ENCODE peak calls at places on chromosome 21, in eight cellular contexts. K, B, Q, P, A, E, J and S are unnamed samples.

GRCh38 chr21:32994305-32994704 is 31.4 kb upstream of the OLIG2 start:
- DNase-seq in K (no peak), B (no peak), Q (peak), P (no peak), A (no peak), E (peak), J (peak), S (peak)

GRCh38 chr21:38965241-38965640 is 159.5 kb downstream of the ETS2 start:
- DNase-seq in K (no peak), B (no peak), Q (no peak), P (no peak), A (no peak), E (peak), J (no peak), S (peak)

GRCh38 chr21:34072145-34073031 is 990 bp upstream of the MRPS6 start:
- DNase-seq in K (no peak), B (peak), Q (no peak), P (no peak), A (no peak), E (peak), J (no peak), S (no peak)

GRCh38 chr21:43658769-43659135 is 536 bp downstream of the HSF2BP start:
- DNase-seq in K (no peak), B (peak), Q (no peak), P (no peak), A (no peak), E (no peak), J (no peak), S (no peak)

GRCh38 chr21:20639026-20639425 is 359.2 kb upstream of the NCAM2 start:
- DNase-seq in K (no peak), B (no peak), Q (peak), P (no peak), A (no peak), E (no peak), J (no peak), S (peak)

GRCh38 chr21:42495765-42496119 is 282 bp downstream of the RSPH1 start:
- DNase-seq in K (peak), B (no peak), Q (peak), P (peak), A (no peak), E (no peak), J (peak), S (no peak)

GRCh38 chr21:15211491-15212133 is 146.8 kb upstream of the NRIP1 start:
- DNase-seq in K (no peak), B (no peak), Q (no peak), P (no peak), A (no peak), E (no peak), J (no peak), S (peak)

GRCh38 chr21:30984897-30985296 is 53.4 kb downstream of the KRTAP19-8 start:
- DNase-seq in K (no peak), B (no peak), Q (no peak), P (no peak), A (no peak), E (no peak), J (no peak), S (no peak)

GRCh38 chr21:44946254-44947041 is 6.6 kb downstream of the SLX9 start:
- DNase-seq in K (no peak), B (no peak), Q (no peak), P (no peak), A (no peak), E (no peak), J (no peak), S (no peak)

GRCh38 chr21:37561506-37561905 is 194.9 kb downstream of the DYRK1A start:
- DNase-seq in K (no peak), B (no peak), Q (no peak), P (no peak), A (no peak), E (no peak), J (no peak), S (no peak)

GRCh38 chr21:44728716-44729115 is 17.3 kb upstream of the TSPEAR start:
- DNase-seq in K (no peak), B (no peak), Q (no peak), P (peak), A (no peak), E (no peak), J (no peak), S (no peak)

GRCh38 chr21:33325222-33326067 is 675 bp downstream of the IFNAR1 start:
- DNase-seq in K (peak), B (peak), Q (peak), P (peak), A (no peak), E (peak), J (peak), S (peak)

GRCh38 chr21:34864370-34865209 is 184.5 kb downstream of the RUNX1 start:
- DNase-seq in K (no peak), B (no peak), Q (no peak), P (no peak), A (no peak), E (no peak), J (no peak), S (no peak)

GRCh38 chr21:38499296-38499695 is 1.0 kb upstream of the ERG start:
- DNase-seq in K (no peak), B (no peak), Q (no peak), P (no peak), A (no peak), E (no peak), J (no peak), S (peak)

GRCh38 chr21:37085726-37086125 is 12.7 kb downstream of the TTC3 start:
- DNase-seq in K (no peak), B (no peak), Q (no peak), P (no peak), A (no peak), E (no peak), J (no peak), S (no peak)

GRCh38 chr21:21971384-21971783 is 973.2 kb downstream of the NCAM2 start:
- DNase-seq in K (peak), B (no peak), Q (no peak), P (no peak), A (no peak), E (peak), J (no peak), S (peak)

GRCh38 chr21:24895885-24896734 is 711.2 kb downstream of the MRPL39 start:
- DNase-seq in K (peak), B (no peak), Q (peak), P (no peak), A (no peak), E (no peak), J (no peak), S (peak)

GRCh38 chr21:37532868-37533780 is 166.6 kb downstream of the DYRK1A start:
- DNase-seq in K (no peak), B (no peak), Q (peak), P (peak), A (no peak), E (peak), J (no peak), S (peak)

GRCh38 chr21:46000182-46000730 is 18.7 kb downstream of the COL6A1 start:
- DNase-seq in K (no peak), B (no peak), Q (no peak), P (peak), A (no peak), E (no peak), J (no peak), S (no peak)

GRCh38 chr21:43717166-43717853 is 1.6 kb upstream of the PDXK start:
- DNase-seq in K (no peak), B (no peak), Q (no peak), P (no peak), A (no peak), E (no peak), J (no peak), S (no peak)

GRCh38 chr21:42209801-42210479 is 9.0 kb upstream of the ABCG1 start:
- DNase-seq in K (no peak), B (no peak), Q (no peak), P (no peak), A (no peak), E (peak), J (no peak), S (no peak)

GRCh38 chr21:38819051-38819718 is 13.5 kb downstream of the ETS2 start:
- DNase-seq in K (no peak), B (no peak), Q (no peak), P (no peak), A (no peak), E (no peak), J (no peak), S (no peak)

GRCh38 chr21:26806734-26807372 is 38.4 kb downstream of the ADAMTS1 start:
- DNase-seq in K (no peak), B (no peak), Q (peak), P (no peak), A (no peak), E (peak), J (no peak), S (peak)

GRCh38 chr21:42262826-42263225 is 43.9 kb downstream of the ABCG1 start:
- DNase-seq in K (no peak), B (peak), Q (peak), P (no peak), A (no peak), E (no peak), J (no peak), S (peak)

GRCh38 chr21:46151989-46152938 is 3.1 kb downstream of the FTCD start:
- DNase-seq in K (no peak), B (no peak), Q (no peak), P (no peak), A (no peak), E (no peak), J (no peak), S (no peak)

GRCh38 chr21:17732306-17732705 is 86.8 kb downstream of the C21orf91 start:
- DNase-seq in K (peak), B (no peak), Q (peak), P (no peak), A (no peak), E (no peak), J (no peak), S (peak)

GRCh38 chr21:17139696-17140095 is 373.1 kb upstream of the CXADR start:
- DNase-seq in K (no peak), B (no peak), Q (peak), P (no peak), A (no peak), E (peak), J (no peak), S (peak)

GRCh38 chr21:8998946-8999681 is 1522.3 kb upstream of the TPTE start:
- DNase-seq in K (no peak), B (no peak), Q (no peak), P (no peak), A (no peak), E (no peak), J (no peak), S (no peak)

GRCh38 chr21:26546698-26547097 is 26.4 kb downstream of the CYYR1 start:
- DNase-seq in K (no peak), B (no peak), Q (no peak), P (no peak), A (no peak), E (no peak), J (no peak), S (no peak)